ENCODE peak calls at places on chromosomes 3 and 15, in five cellular contexts. D is upper lobe of left lung, P is H1, G is transverse colon, I is spleen. Y is an unnamed sample. For H3K9me3, the result is how much of the 10 kb centered on the place peaks cover.

GRCh38 chr3:24259901-24260512 is 234.6 kb downstream of the THRB start:
- DNase-seq in I (no peak), D (no peak), P (no peak), G (no peak), Y (no peak)

GRCh38 chr3:51382076-51382745 is 2.9 kb upstream of the MANF start:
- DNase-seq in G (no peak), I (no peak), D (no peak), P (no peak), Y (no peak)

GRCh38 chr3:195904364-195904763 is 4.0 kb downstream of the TNK2 start:
- DNase-seq in P (no peak), I (peak), D (no peak), G (no peak), Y (no peak)

GRCh38 chr3:117628896-117629295 is 919.3 kb downstream of the TUSC7 start:
- DNase-seq in I (no peak), G (no peak), D (peak), P (no peak), Y (no peak)

GRCh38 chr15:79010278-79010677 is 65.4 kb upstream of the CTSH start:
- DNase-seq in I (no peak), D (no peak), P (no peak), G (no peak), Y (no peak)

GRCh38 chr15:56813995-56814394 is 80.7 kb upstream of the ZNF280D start:
- DNase-seq in P (no peak), I (no peak), G (no peak), D (no peak), Y (no peak)

GRCh38 chr15:79635149-79635771 is 203.1 kb downstream of the MINAR1 start:
- DNase-seq in P (no peak), I (no peak), D (no peak), G (no peak), Y (no peak)

GRCh38 chr3:107986505-107986904 is 104.3 kb downstream of the CD47 start:
- DNase-seq in D (no peak), I (no peak), P (no peak), G (no peak), Y (no peak)

GRCh38 chr3:88986834-88987233 is 120.6 kb upstream of the EPHA3 start:
- DNase-seq in D (no peak), I (no peak), P (no peak), G (no peak), Y (no peak)

GRCh38 chr3:115800489-115801080 is 177.3 kb downstream of the GAP43 start:
- DNase-seq in D (no peak), I (no peak), G (no peak), P (no peak), Y (no peak)

GRCh38 chr3:8460815-8461482 is 40.7 kb upstream of the LMCD1 start:
- DNase-seq in D (no peak), G (no peak), P (no peak), I (no peak), Y (no peak)

GRCh38 chr3:62134061-62134496 is 239.3 kb downstream of the FEZF2 start:
- DNase-seq in D (peak), G (peak), I (no peak), P (no peak), Y (no peak)

GRCh38 chr3:43389388-43390254 is 103.3 kb downstream of the SNRK start:
- DNase-seq in G (peak), I (peak), D (peak), P (no peak), Y (no peak)

DNA sequence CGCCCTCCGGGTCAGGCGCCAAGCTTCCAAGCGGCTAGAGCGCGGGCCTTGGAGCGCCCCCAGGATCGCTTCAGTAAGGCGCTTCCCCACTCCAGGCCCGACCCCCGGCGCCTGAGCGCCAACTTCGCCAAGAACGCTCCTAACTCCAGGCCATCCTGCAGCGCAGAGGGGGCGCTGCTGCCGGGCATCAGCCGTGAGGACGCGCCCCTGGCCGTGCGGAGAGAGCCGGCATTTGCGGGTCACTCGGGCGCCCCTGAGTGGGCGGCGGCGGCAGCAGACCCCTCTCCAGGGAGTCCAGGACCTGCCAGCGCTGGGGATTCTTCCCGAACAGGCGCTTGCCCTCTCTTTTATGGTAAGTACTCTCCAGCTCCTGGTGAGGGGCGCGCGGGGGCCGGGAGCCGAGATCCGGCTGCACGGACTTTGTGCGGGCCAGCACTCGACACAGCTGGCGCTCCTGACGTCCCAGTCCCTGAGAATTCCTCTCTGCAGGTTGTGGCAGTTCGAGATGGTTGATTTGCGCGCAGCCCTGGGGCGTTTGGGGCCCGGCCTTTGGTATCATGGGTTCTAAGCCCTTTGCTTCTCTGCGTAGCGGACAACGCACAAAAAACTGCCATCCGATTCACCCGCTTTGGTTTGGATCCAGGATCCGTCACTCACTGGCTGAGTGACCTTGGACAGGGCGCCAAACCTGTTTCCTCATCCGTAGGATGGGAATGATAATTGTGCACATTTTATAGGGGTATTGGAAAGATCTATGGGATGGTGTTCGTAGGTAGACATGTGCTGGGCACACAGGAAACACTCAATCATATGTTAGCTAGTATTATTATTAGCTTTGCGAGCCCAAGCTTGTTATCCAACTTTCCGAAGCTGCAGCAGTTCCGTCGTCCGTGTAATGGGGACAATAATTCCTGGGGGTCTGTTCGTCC is 758 bp downstream of the SPSB4 start:
- DNase-seq in D (no peak), I (no peak), G (no peak), P (no peak), Y (no peak)
- TF ChIP-seq CTCF in D (no peak), I (no peak), G (no peak), P (peak), Y (no peak)

GRCh38 chr15:75142499-75142898 is 59.2 kb upstream of the C15orf39 start:
- DNase-seq in P (no peak), G (no peak), I (no peak), D (no peak), Y (no peak)
- H3K9me3 ChIP-seq in P (under half), G (under half), I (half or more), D (under half), Y (under half)

GRCh38 chr3:56801151-56801596 is 575 bp downstream of the ARHGEF3 start:
- DNase-seq in P (no peak), D (peak), G (no peak), I (peak), Y (no peak)

GRCh38 chr3:56802411-56802745 is 629 bp upstream of the ARHGEF3 start:
- DNase-seq in I (no peak), G (no peak), P (no peak), D (no peak), Y (no peak)

GRCh38 chr3:56800373-56801150 is 1.2 kb downstream of the ARHGEF3 start:
- DNase-seq in G (peak), P (no peak), D (peak), I (peak), Y (no peak)

GRCh38 chr3:56802793-56803192 is 1.0 kb upstream of the ARHGEF3 start:
- DNase-seq in D (no peak), G (no peak), P (no peak), I (no peak), Y (no peak)

GRCh38 chr3:56801597-56802410 is at the start of gene ARHGEF3:
- DNase-seq in P (peak), I (peak), G (peak), D (peak), Y (no peak)
- TF ChIP-seq POLR2AphosphoS5 in P (peak), I (peak), G (peak), D (peak), Y (no peak)

GRCh38 chr3:140499114-140499757 is 178.6 kb upstream of the TRIM42 start:
- DNase-seq in I (no peak), D (no peak), G (no peak), P (no peak), Y (no peak)
- TF ChIP-seq CTCF in I (no peak), D (no peak), G (peak), P (peak), Y (no peak)

Y was measured in vagina.